ENCODE peak calls at places on chromosomes 5 and 9, in seven cellular contexts. One of them, this sample, is unnamed.

GRCh38 chr5:122492675-122493074 is 180.6 kb downstream of the SNCAIP start:
- DNase-seq in cardiac fibroblast: no peak
- DNase-seq in GOT3: no peak
- DNase-seq in HS-5: no peak
- DNase-seq in transverse colon: no peak
- DNase-seq in H54: no peak
- DNase-seq in GDM1: no peak
- DNase-seq in this sample: peak; percentile 30

GRCh38 chr5:110085826-110086225 is 396.1 kb downstream of the MAN2A1 start:
- DNase-seq in GDM1: no peak
- DNase-seq in cardiac fibroblast: no peak
- DNase-seq in transverse colon: no peak
- DNase-seq in HS-5: no peak
- DNase-seq in GOT3: no peak
- DNase-seq in H54: no peak
- DNase-seq in this sample: no peak

GRCh38 chr5:106399381-106399780 is 1271.4 kb downstream of the EFNA5 start:
- DNase-seq in GOT3: no peak
- DNase-seq in transverse colon: no peak
- DNase-seq in cardiac fibroblast: peak; percentile 19
- DNase-seq in H54: no peak
- DNase-seq in HS-5: no peak
- DNase-seq in GDM1: no peak
- DNase-seq in this sample: no peak

GRCh38 chr5:79806741-79807140 is 117.1 kb downstream of the CMYA5 start:
- DNase-seq in cardiac fibroblast: peak; percentile 27
- DNase-seq in transverse colon: no peak
- DNase-seq in GOT3: no peak
- DNase-seq in GDM1: no peak
- DNase-seq in H54: no peak
- DNase-seq in HS-5: no peak
- DNase-seq in this sample: peak; percentile 13

GRCh38 chr9:128575469-128575868 is 23.1 kb downstream of the SPTAN1 start:
- DNase-seq in transverse colon: peak; percentile 49
- DNase-seq in HS-5: no peak
- DNase-seq in H54: no peak
- DNase-seq in cardiac fibroblast: peak; percentile 38
- DNase-seq in GOT3: no peak
- DNase-seq in GDM1: no peak
- DNase-seq in this sample: peak; percentile 76

GRCh38 chr5:89275206-89275605 is 392.2 kb upstream of the MEF2C start:
- DNase-seq in GOT3: no peak
- DNase-seq in transverse colon: no peak
- DNase-seq in GDM1: no peak
- DNase-seq in H54: no peak
- DNase-seq in cardiac fibroblast: no peak
- DNase-seq in HS-5: no peak
- DNase-seq in this sample: no peak

GRCh38 chr5:31404325-31404724 is 127.6 kb downstream of the DROSHA start:
- DNase-seq in GOT3: no peak
- DNase-seq in cardiac fibroblast: peak; percentile 44
- DNase-seq in transverse colon: no peak
- DNase-seq in H54: no peak
- DNase-seq in HS-5: no peak
- DNase-seq in GDM1: no peak
- DNase-seq in this sample: no peak

GRCh38 chr5:6143523-6143922 is 234.8 kb downstream of the MED10 start:
- DNase-seq in H54: no peak
- DNase-seq in HS-5: no peak
- DNase-seq in transverse colon: no peak
- DNase-seq in GOT3: no peak
- DNase-seq in cardiac fibroblast: no peak
- DNase-seq in GDM1: no peak
- DNase-seq in this sample: no peak

GRCh38 chr5:58800410-58800809 is 217.5 kb downstream of the RAB3C start:
- DNase-seq in cardiac fibroblast: no peak
- DNase-seq in HS-5: no peak
- DNase-seq in GOT3: no peak
- DNase-seq in GDM1: no peak
- DNase-seq in transverse colon: no peak
- DNase-seq in H54: no peak
- DNase-seq in this sample: peak; percentile 73

GRCh38 chr9:21831841-21832509 is 29.5 kb downstream of the MTAP start:
- DNase-seq in GDM1: no peak
- DNase-seq in GOT3: no peak
- DNase-seq in transverse colon: no peak
- DNase-seq in H54: no peak
- DNase-seq in cardiac fibroblast: peak; percentile 76
- DNase-seq in HS-5: peak; percentile 78
- DNase-seq in this sample: peak; percentile 35

GRCh38 chr9:551986-552930 is 289.2 kb upstream of the DMRT1 start:
- DNase-seq in HS-5: no peak
- DNase-seq in GDM1: no peak
- DNase-seq in transverse colon: no peak
- DNase-seq in GOT3: no peak
- DNase-seq in cardiac fibroblast: peak; percentile 96
- DNase-seq in H54: no peak
- DNase-seq in this sample: no peak

GRCh38 chr9:95381243-95381642 is 63.7 kb upstream of the FANCC start:
- DNase-seq in GOT3: no peak
- DNase-seq in H54: peak; percentile 61
- DNase-seq in transverse colon: no peak
- DNase-seq in GDM1: no peak
- DNase-seq in HS-5: peak; percentile 31
- DNase-seq in cardiac fibroblast: peak; percentile 36
- DNase-seq in this sample: no peak

GRCh38 chr5:67059747-67060490 is 136.7 kb downstream of the CD180 start:
- DNase-seq in GDM1: no peak
- DNase-seq in cardiac fibroblast: peak; percentile 79
- DNase-seq in HS-5: peak; percentile 46
- DNase-seq in GOT3: no peak
- DNase-seq in transverse colon: no peak
- DNase-seq in H54: no peak
- DNase-seq in this sample: no peak